ENCODE peak calls at places on chromosomes 16 and 17, in four cellular contexts. Q is AG10803, I is adipocyte, O is AG04450. W is an unnamed sample.

GRCh38 chr17:29034510-29034909 is 8.4 kb upstream of the PIPOX start:
- DNase-seq in Q (no peak), O (no peak), I (no peak), W (no peak)

GRCh38 chr17:6755731-6756184 is at the start of gene XAF1:
- DNase-seq in O (peak; percentile 26), Q (peak; percentile 63), I (peak; percentile 78), W (peak; percentile 70)

GRCh38 chr17:78751447-78752067 is 30.5 kb downstream of the CYTH1 start:
- DNase-seq in Q (no peak), I (no peak), O (no peak), W (no peak)

GRCh38 chr17:9056566-9056965 is 35.3 kb downstream of the NTN1 start:
- DNase-seq in Q (no peak), I (no peak), O (no peak), W (no peak)

GRCh38 chr17:79622776-79623175 is 11.9 kb upstream of the RBFOX3 start:
- DNase-seq in O (no peak), I (no peak), Q (no peak), W (no peak)

GRCh38 chr16:88610080-88610479 is 28.3 kb upstream of the IL17C start:
- DNase-seq in I (no peak), Q (no peak), O (no peak), W (no peak)

GRCh38 chr16:17404903-17405691 is 65.7 kb downstream of the XYLT1 start:
- DNase-seq in I (peak; percentile 82), Q (peak; percentile 96), O (no peak), W (peak; percentile 43)

GRCh38 chr17:79936661-79937434 is 97.6 kb upstream of the CBX4 start:
- DNase-seq in Q (peak; percentile 27), I (no peak), O (no peak), W (no peak)

GRCh38 chr16:4239682-4240175 is 2.2 kb downstream of the SRL start:
- DNase-seq in Q (no peak), I (no peak), O (no peak), W (no peak)

GRCh38 chr16:7140899-7141298 is 191.7 kb upstream of the RBFOX1 start:
- DNase-seq in I (no peak), Q (no peak), O (no peak), W (no peak)

GRCh38 chr17:77002103-77003045 is 134.2 kb downstream of the MGAT5B start:
- DNase-seq in I (no peak), O (peak; percentile 49), Q (peak; percentile 27), W (peak; percentile 66)

GRCh38 chr16:49934557-49935260 is 78.8 kb upstream of the ZNF423 start:
- DNase-seq in O (no peak), I (no peak), Q (no peak), W (no peak)

GRCh38 chr17:1271020-1271423 is 778 bp downstream of the BHLHA9 start:
- DNase-seq in O (no peak), I (no peak), Q (no peak), W (no peak)

GRCh38 chr16:9091867-9092281 is 430 bp downstream of the HAPSTR1 start:
- DNase-seq in I (peak; percentile 62), O (no peak), Q (peak; percentile 35), W (peak; percentile 33)

GRCh38 chr16:30085247-30085646 is 6.5 kb downstream of the TBX6 start:
- DNase-seq in I (no peak), O (no peak), Q (no peak), W (no peak)

GRCh38 chr17:80795090-80795609 is 196.5 kb upstream of the CHMP6 start:
- DNase-seq in Q (no peak), O (no peak), I (no peak), W (no peak)

GRCh38 chr16:84067640-84068039 is 25.0 kb upstream of the SLC38A8 start:
- DNase-seq in I (no peak), O (no peak), Q (no peak), W (no peak)

GRCh38 chr17:45102856-45103255 is 29.5 kb downstream of the PLCD3 start:
- DNase-seq in I (no peak), Q (no peak), O (no peak), W (no peak)

GRCh38 chr16:87161822-87162676 is 155.1 kb downstream of the C16orf95 start:
- DNase-seq in Q (no peak), I (no peak), O (no peak), W (no peak)

GRCh38 chr17:82241183-82241925 is 12.5 kb downstream of the SLC16A3 start:
- DNase-seq in I (peak; percentile 74), O (no peak), Q (peak; percentile 69), W (peak; percentile 74)

GRCh38 chr17:75610103-75610984 is 22.7 kb downstream of the MYO15B start:
- DNase-seq in Q (no peak), I (no peak), O (no peak), W (no peak)

GRCh38 chr17:82570282-82570681 is 50.8 kb downstream of the FOXK2 start:
- DNase-seq in O (no peak), I (no peak), Q (no peak), W (no peak)

GRCh38 chr16:57725077-57725953 is 10.3 kb upstream of the KATNB1 start:
- DNase-seq in O (no peak), Q (no peak), I (peak; percentile 1), W (no peak)

GRCh38 chr17:28357061-28357900 is at the start of gene POLDIP2:
- DNase-seq in Q (peak; percentile 95), I (peak; percentile 98), O (peak; percentile 79), W (peak; percentile 95)

GRCh38 chr16:87126403-87127025 is 190.7 kb downstream of the C16orf95 start:
- DNase-seq in I (no peak), Q (no peak), O (no peak), W (no peak)

GRCh38 chr17:15350777-15351486 is 9.5 kb upstream of the TEKT3 start:
- DNase-seq in I (no peak), O (no peak), Q (no peak), W (no peak)

GRCh38 chr16:12655530-12655929 is 148.2 kb downstream of the CPPED1 start:
- DNase-seq in O (no peak), Q (no peak), I (no peak), W (no peak)

GRCh38 chr16:30658731-30659506 is 688 bp downstream of the FBRS start:
- DNase-seq in I (peak; percentile 99), Q (peak; percentile 98), O (peak; percentile 96), W (peak; percentile 98)

GRCh38 chr17:80995131-80995530 is 3.5 kb downstream of the CHMP6 start:
- DNase-seq in Q (no peak), O (no peak), I (no peak), W (no peak)

GRCh38 chr17:48724241-48725004 is 1.4 kb downstream of the PRAC2 start:
- DNase-seq in O (peak; percentile 39), I (peak; percentile 96), Q (peak; percentile 72), W (peak; percentile 80)

GRCh38 chr16:19583665-19584300 is 28.3 kb downstream of the VPS35L start:
- DNase-seq in O (peak; percentile 18), I (peak; percentile 81), Q (peak; percentile 53), W (peak; percentile 71)

GRCh38 chr16:4081035-4081434 is 35.2 kb downstream of the ADCY9 start:
- DNase-seq in Q (no peak), O (no peak), I (peak; percentile 13), W (no peak)

GRCh38 chr17:67490471-67490870 is 113.4 kb downstream of the PITPNC1 start:
- DNase-seq in O (no peak), I (peak; percentile 73), Q (no peak), W (no peak)

GRCh38 chr17:47902039-47902744 is 6.2 kb downstream of the SP2 start:
- DNase-seq in Q (no peak), I (no peak), O (no peak), W (no peak)

GRCh38 chr16:12000032-12000431 is 23.5 kb downstream of the SNX29 start:
- DNase-seq in Q (no peak), O (no peak), I (no peak), W (no peak)

GRCh38 chr16:67235816-67236547 is 9.1 kb downstream of the TMEM208 start:
- DNase-seq in I (no peak), Q (no peak), O (no peak), W (no peak)

GRCh38 chr16:83389751-83390150 is 418.0 kb upstream of the HSBP1 start:
- DNase-seq in I (no peak), Q (no peak), O (no peak), W (peak; percentile 3)

GRCh38 chr17:82977586-82977985 is 101.8 kb upstream of the METRNL start:
- DNase-seq in O (no peak), Q (no peak), I (no peak), W (no peak)

GRCh38 chr17:64377769-64378282 is 12.8 kb downstream of the PECAM1 start:
- DNase-seq in Q (no peak), I (no peak), O (no peak), W (peak; percentile 96)

GRCh38 chr17:64384253-64385186 is 6.1 kb downstream of the PECAM1 start:
- DNase-seq in I (peak; percentile 50), O (no peak), Q (no peak), W (no peak)

GRCh38 chr17:64382184-64382583 is 8.5 kb downstream of the PECAM1 start:
- DNase-seq in O (no peak), I (no peak), Q (no peak), W (no peak)

GRCh38 chr17:64378890-64379354 is 11.7 kb downstream of the PECAM1 start:
- DNase-seq in Q (no peak), I (no peak), O (no peak), W (no peak)

DNA sequence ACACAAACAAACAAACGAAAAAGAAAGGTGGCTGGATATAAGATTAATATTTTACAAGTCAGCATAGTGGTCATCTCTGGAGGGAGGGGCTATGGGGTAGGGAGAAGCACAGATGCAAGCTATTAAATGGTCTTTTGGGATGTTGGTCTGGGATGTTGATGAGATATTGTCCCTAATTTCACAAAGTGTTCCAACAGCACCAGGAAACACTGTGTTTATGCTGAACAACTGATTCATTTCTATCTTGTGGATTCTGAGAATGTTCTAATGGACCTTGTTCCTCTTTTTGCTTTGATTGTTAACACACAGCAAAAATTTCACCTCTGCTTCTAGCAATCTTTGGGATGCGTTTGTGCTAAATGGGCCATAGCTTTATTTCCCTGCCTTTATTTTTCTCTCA is 9.7 kb downstream of the PECAM1 start:
- DNase-seq in I (no peak), O (no peak), Q (no peak), W (no peak)
- H3K4me3 ChIP-seq in I (no peak overlapping the region), O (no peak overlapping the region), Q (no peak overlapping the region), W (no peak overlapping the region)

GRCh38 chr16:1117169-1117900 is 21.3 kb upstream of the C1QTNF8 start:
- DNase-seq in O (no peak), I (no peak), Q (no peak), W (no peak)
- H3K4me3 ChIP-seq in O (no peak overlapping the region), I (no peak overlapping the region), Q (no peak overlapping the region), W (no peak overlapping the region)

GRCh38 chr16:85082553-85083050 is 29.7 kb downstream of the CIBAR2 start:
- DNase-seq in O (no peak), Q (no peak), I (no peak), W (no peak)
- H3K4me3 ChIP-seq in O (no peak overlapping the region), Q (no peak overlapping the region), I (no peak overlapping the region), W (no peak overlapping the region)

GRCh38 chr16:14600164-14600563 is 29.9 kb downstream of the PARN start:
- DNase-seq in I (peak; percentile 54), O (no peak), Q (peak; percentile 41), W (peak; percentile 61)
- H3K4me3 ChIP-seq in I (no peak overlapping the region), O (no peak overlapping the region), Q (no peak overlapping the region), W (no peak overlapping the region)

DNA sequence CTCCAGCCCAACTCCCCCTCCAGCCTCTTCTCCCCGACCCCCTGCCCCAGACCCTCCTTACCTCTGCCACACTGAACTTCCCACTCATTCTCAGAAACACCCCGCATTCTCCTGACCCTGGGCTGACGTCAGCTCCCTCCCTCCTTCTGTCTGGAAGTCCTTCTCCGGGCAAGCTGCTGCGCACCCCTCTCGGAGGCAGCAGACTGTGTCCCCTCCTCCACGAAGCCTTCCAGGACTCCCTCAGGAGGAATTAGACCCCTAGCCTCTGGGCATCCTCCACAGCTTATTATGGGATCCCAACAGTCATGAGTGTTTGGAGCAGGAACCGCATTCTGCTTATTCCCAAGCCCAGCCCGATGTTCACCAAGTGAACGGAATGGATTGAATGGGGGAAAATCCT is 3.4 kb upstream of the RPL38 start:
- DNase-seq in Q (no peak), O (no peak), I (no peak), W (no peak)
- H3K4me3 ChIP-seq in Q (no peak overlapping the region), O (no peak overlapping the region), I (no peak overlapping the region), W (no peak overlapping the region)